ENCODE peak calls at places on chromosomes 6 and 20, in seven cellular contexts. D is astrocyte of the spinal cord, R is AG04450, X is GM12865, J is stomach, W is fibroblast of pulmonary artery, Y is IMR-90. V is an unnamed sample.

GRCh38 chr20:50569864-50570836 is 60.0 kb downstream of the PTPN1 start:
- DNase-seq in R (no peak), X (peak; percentile 84), Y (peak; percentile 37), D (peak; percentile 50), J (no peak), W (peak; percentile 60), V (no peak)

GRCh38 chr6:158798311-158798710 is 20.9 kb downstream of the EZR start:
- DNase-seq in W (no peak), J (peak; percentile 19), R (no peak), Y (no peak), X (peak; percentile 39), D (no peak), V (no peak)

GRCh38 chr6:157271441-157271840 is 51.9 kb downstream of the TMEM242 start:
- DNase-seq in Y (no peak), W (no peak), X (no peak), R (no peak), J (no peak), D (no peak), V (no peak)

GRCh38 chr20:20593447-20594170 is 118.8 kb downstream of the RALGAPA2 start:
- DNase-seq in W (peak; percentile 56), J (no peak), R (peak; percentile 36), Y (peak; percentile 65), X (peak; percentile 66), D (peak; percentile 60), V (peak; percentile 78)

GRCh38 chr6:143676437-143677045 is 1.2 kb upstream of the PHACTR2 start:
- DNase-seq in J (no peak), D (no peak), X (no peak), W (no peak), R (no peak), Y (no peak), V (no peak)

GRCh38 chr6:53124131-53124800 is 24.4 kb downstream of the GCM1 start:
- DNase-seq in Y (no peak), D (no peak), R (no peak), W (no peak), J (no peak), X (no peak), V (no peak)

GRCh38 chr20:5996765-5997164 is 46.3 kb downstream of the MCM8 start:
- DNase-seq in D (no peak), X (peak; percentile 70), W (no peak), J (no peak), R (no peak), Y (no peak), V (no peak)

GRCh38 chr6:159819932-159820640 is 20.0 kb downstream of the PNLDC1 start:
- DNase-seq in J (no peak), W (no peak), D (no peak), X (no peak), R (no peak), Y (no peak), V (no peak)

GRCh38 chr20:49278036-49278816 is at the start of gene ZNFX1:
- DNase-seq in D (peak; percentile 99), Y (peak; percentile 96), R (peak; percentile 94), W (peak; percentile 98), J (peak; percentile 99), X (peak; percentile 99), V (peak; percentile 96)

GRCh38 chr6:6649824-6650349 is 61.4 kb downstream of the LY86 start:
- DNase-seq in Y (no peak), D (no peak), J (no peak), R (no peak), X (no peak), W (no peak), V (no peak)

GRCh38 chr6:92479821-92480220 is 939.5 kb downstream of the EPHA7 start:
- DNase-seq in X (no peak), Y (peak; percentile 0), R (no peak), D (peak; percentile 15), W (peak; percentile 6), J (no peak), V (peak; percentile 0)

GRCh38 chr6:99282479-99283062 is 66.9 kb downstream of the FAXC start:
- DNase-seq in D (peak; percentile 39), W (peak; percentile 38), X (no peak), R (no peak), J (no peak), Y (peak; percentile 30), V (peak; percentile 35)

GRCh38 chr6:156698239-156699016 is 78.8 kb upstream of the ARID1B start:
- DNase-seq in X (peak; percentile 97), R (no peak), Y (no peak), D (no peak), W (no peak), J (no peak), V (no peak)

GRCh38 chr6:169087436-169088046 is 166.1 kb downstream of the THBS2 start:
- DNase-seq in R (no peak), Y (peak; percentile 47), X (no peak), J (no peak), W (peak; percentile 56), D (no peak), V (no peak)

GRCh38 chr6:27178001-27178730 is 69.3 kb upstream of the PRSS16 start:
- DNase-seq in R (peak; percentile 85), X (peak; percentile 90), J (peak; percentile 50), Y (peak; percentile 94), D (peak; percentile 95), W (peak; percentile 93), V (peak; percentile 90)

GRCh38 chr6:107185570-107185969 is 70.3 kb upstream of the BEND3 start:
- DNase-seq in W (peak; percentile 50), Y (peak; percentile 11), X (no peak), J (no peak), R (no peak), D (peak; percentile 6), V (peak; percentile 10)

GRCh38 chr6:106446287-106446885 is 85.9 kb downstream of the CRYBG1 start:
- DNase-seq in J (no peak), D (peak; percentile 38), R (no peak), X (peak; percentile 9), W (peak; percentile 36), Y (peak; percentile 12), V (no peak)

GRCh38 chr6:5398530-5398929 is 137.2 kb downstream of the FARS2 start:
- DNase-seq in Y (peak; percentile 61), D (peak; percentile 42), R (no peak), X (peak; percentile 76), J (no peak), W (peak; percentile 74), V (no peak)
- TF ChIP-seq CTCF in Y (peak; percentile 56), D (peak; percentile 58), R (peak; percentile 70), X (peak; percentile 52), J (peak; percentile 29), W (peak; percentile 62), V (peak; percentile 51)

DNA sequence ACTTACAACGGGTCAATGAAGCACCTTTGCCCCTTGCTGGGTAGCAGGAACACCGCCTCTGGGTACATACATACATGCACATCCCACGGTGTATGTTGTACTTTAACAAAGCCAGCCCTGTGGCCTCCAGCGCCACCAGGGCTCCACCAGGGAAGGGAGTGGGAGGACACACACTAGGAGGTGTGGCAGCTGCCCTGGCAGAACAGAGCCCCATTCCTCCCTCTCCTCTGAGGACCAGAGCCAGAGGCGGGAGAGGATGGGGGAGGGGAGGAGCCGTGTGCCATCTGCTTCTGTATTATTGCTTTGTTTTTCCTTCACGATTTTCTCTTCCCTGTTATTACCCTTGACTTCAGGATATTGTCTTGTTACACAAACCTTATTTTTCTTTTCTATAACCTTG is 105.8 kb upstream of the TRAF3IP2 start:
- DNase-seq in X (no peak), W (no peak), J (peak; percentile 53), Y (no peak), R (no peak), D (no peak), V (peak; percentile 33)
- H3K4me3 ChIP-seq in X (no peak overlapping the region), W (no peak overlapping the region), J (no peak overlapping the region), Y (no peak overlapping the region), R (no peak overlapping the region), D (no peak overlapping the region), V (no peak overlapping the region)

DNA sequence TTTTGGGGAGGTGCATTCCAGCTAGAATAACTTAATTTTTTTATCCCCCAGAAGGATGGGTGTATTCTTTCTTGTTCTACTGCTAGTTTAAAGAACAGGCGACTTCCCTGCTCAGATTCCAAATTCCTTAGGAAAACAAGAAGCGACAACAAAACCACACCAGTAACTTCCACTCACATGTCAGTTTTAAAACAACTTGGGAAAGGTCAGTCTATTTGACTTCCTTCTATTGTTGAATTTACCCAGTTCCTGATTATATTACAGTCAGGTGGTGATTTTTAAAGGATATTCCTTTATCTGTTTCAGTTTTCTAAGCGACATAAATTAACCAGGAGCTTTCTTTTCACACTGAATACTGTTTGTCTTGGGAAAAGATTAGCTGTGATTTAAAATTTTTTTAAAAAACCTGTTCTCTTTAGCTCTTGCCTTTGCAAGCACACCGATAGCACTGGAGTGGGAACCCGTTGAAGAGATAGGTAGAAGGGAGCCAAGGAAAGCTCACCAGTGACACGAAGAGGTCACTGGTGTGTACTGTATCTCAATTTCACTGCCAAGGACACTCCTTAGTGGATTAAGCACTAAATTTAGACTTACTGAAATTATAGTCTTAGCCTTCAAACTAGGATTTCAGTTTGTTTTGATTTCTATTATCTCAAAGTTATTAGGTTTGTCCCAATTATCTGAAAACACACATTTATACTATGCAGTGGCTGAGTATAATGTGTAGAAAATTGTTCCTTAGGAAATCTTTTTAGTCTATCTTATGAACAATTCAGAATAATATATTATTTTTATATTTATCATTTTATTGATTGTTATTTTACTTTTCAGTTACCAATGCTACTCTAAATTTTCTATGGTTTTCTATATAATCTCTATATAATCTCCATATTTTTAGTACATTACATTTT is 22.3 kb downstream of the MARCKS start:
- DNase-seq in R (no peak), W (peak; percentile 85), Y (peak; percentile 83), D (peak; percentile 86), X (peak; percentile 82), J (peak; percentile 54), V (peak; percentile 63)
- TF ChIP-seq CTCF in R (peak; percentile 78), W (peak; percentile 84), Y (peak; percentile 81), D (peak; percentile 78), X (peak; percentile 74), J (peak; percentile 52), V (peak; percentile 62)

GRCh38 chr6:111263837-111264236 is 176.5 kb downstream of the SLC16A10 start:
- DNase-seq in D (peak; percentile 71), X (no peak), W (peak; percentile 56), J (no peak), Y (peak; percentile 85), R (no peak), V (peak; percentile 73)

GRCh38 chr6:111256646-111257045 is 169.3 kb downstream of the SLC16A10 start:
- DNase-seq in R (no peak), D (no peak), Y (no peak), X (no peak), W (peak; percentile 16), J (no peak), V (peak; percentile 11)

GRCh38 chr6:111259089-111259831 is 172.0 kb downstream of the SLC16A10 start:
- DNase-seq in J (peak; percentile 100), D (peak; percentile 99), X (peak; percentile 100), R (peak; percentile 99), W (peak; percentile 100), Y (peak; percentile 99), V (peak; percentile 98)

GRCh38 chr6:111258615-111259088 is 171.3 kb downstream of the SLC16A10 start:
- DNase-seq in X (no peak), R (no peak), J (no peak), D (no peak), W (no peak), Y (no peak), V (no peak)

DNA sequence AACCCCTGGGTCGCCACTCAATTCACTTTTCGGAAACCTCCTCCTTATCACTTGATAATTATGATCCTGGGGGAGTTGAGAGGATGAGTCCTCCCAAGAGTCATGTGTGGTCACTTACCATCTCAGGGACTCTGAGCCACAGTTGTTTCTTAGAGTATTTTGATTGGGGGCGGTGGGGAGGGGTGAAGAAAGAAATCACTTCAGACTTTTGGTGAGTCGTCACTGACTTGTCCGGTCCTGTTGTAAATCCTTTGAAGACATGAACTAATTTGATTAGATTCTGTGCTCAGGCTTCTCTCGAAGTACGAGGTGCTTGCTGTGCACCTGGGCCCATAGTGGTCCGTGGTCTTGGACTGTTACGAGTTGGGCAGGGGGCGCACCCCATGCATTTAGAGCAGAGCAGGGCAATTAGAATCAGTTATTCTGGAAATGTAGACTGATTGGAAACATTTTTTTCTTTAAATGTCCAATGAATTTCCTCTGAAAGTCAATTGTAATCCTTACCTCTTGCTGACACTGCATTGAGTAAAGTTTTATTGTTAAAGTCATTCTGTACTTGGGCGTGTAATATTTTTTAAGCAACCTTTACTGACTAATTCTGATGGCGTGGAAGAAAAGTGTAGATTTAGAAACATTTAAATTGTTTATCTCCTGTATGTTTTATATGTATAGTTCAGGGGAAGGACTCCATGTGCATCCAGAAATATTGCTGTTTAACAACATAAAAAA is 173.4 kb downstream of the SLC16A10 start:
- DNase-seq in Y (peak; percentile 53), X (no peak), D (no peak), R (no peak), W (no peak), J (no peak), V (no peak)
- H3K4me3 ChIP-seq in Y (peak overlapping the region; percentile 3), X (peak overlapping the region; percentile 99), D (no peak overlapping the region), R (peak overlapping the region; percentile 41), W (peak overlapping the region; percentile 13), J (peak overlapping the region; percentile 72), V (peak overlapping the region; percentile 67)

V was measured in foreskin fibroblast.